ENCODE peak calls at places on chromosomes 2 and 18, in nine cellular contexts. G is RWPE1; V is dorsolateral prefrontal cortex; R is heart right ventricle; W is HCT116; F is ovary; O is CD4-positive, alpha-beta T cell; Y is adrenal gland; X is CD4-positive, alpha-beta memory T cell. P is an unnamed sample.

GRCh38 chr2:225027061-225027762 is 15.1 kb downstream of the DOCK10 start:
- DNase-seq in F (no peak), X (no peak), V (no peak), R (no peak), W (no peak), G (no peak), Y (no peak), O (no peak), P (no peak)

GRCh38 chr2:70988726-70989648 is 5.7 kb downstream of the TEX261 start:
- DNase-seq in F (no peak), W (no peak), X (no peak), G (no peak), V (no peak), R (no peak), Y (no peak), O (no peak), P (no peak)

GRCh38 chr18:35267161-35267651 is 22.8 kb downstream of the ZSCAN30 start:
- DNase-seq in V (peak), W (no peak), R (peak), X (peak), O (peak), F (peak), Y (peak), G (no peak), P (peak)

GRCh38 chr2:232117413-232117812 is 155.9 kb downstream of the DIS3L2 start:
- DNase-seq in X (no peak), W (no peak), G (no peak), Y (no peak), F (no peak), O (no peak), R (no peak), V (no peak), P (no peak)

GRCh38 chr2:240229603-240230423 is 89.4 kb upstream of the OTOS start:
- DNase-seq in X (no peak), W (no peak), F (no peak), Y (peak), G (no peak), V (peak), O (no peak), R (peak), P (no peak)

GRCh38 chr18:37567994-37568359 is 2.4 kb upstream of the CELF4 start:
- DNase-seq in Y (no peak), X (no peak), W (no peak), R (no peak), O (no peak), G (no peak), F (no peak), V (no peak), P (no peak)

GRCh38 chr18:59502222-59502898 is 143.3 kb upstream of the LMAN1 start:
- DNase-seq in X (no peak), R (peak), W (no peak), V (no peak), Y (no peak), O (no peak), G (peak), F (no peak), P (no peak)

GRCh38 chr2:4678937-4679336 is 975.6 kb downstream of the DCDC2C start:
- DNase-seq in O (no peak), X (no peak), R (no peak), F (no peak), V (no peak), G (no peak), Y (no peak), W (no peak), P (no peak)

GRCh38 chr18:38940863-38941531 is 1375.4 kb upstream of the CELF4 start:
- DNase-seq in X (peak), Y (peak), F (no peak), G (peak), W (peak), R (no peak), O (peak), V (no peak), P (no peak)

GRCh38 chr2:146527166-146527565 is 1317.7 kb upstream of the ACVR2A start:
- DNase-seq in Y (no peak), V (no peak), F (no peak), G (no peak), O (no peak), X (no peak), R (no peak), W (no peak), P (no peak)

GRCh38 chr2:3104261-3104660 is 273.4 kb downstream of the EIPR1 start:
- DNase-seq in R (no peak), W (no peak), F (no peak), G (no peak), V (no peak), X (no peak), O (no peak), Y (no peak), P (no peak)

GRCh38 chr2:188322569-188323531 is 31.2 kb downstream of the GULP1 start:
- DNase-seq in F (no peak), X (no peak), V (no peak), Y (no peak), O (no peak), W (no peak), G (no peak), R (no peak), P (no peak)

GRCh38 chr2:172225786-172226185 is 123.1 kb upstream of the DLX2 start:
- DNase-seq in F (no peak), R (no peak), Y (no peak), G (no peak), O (no peak), X (no peak), V (no peak), W (no peak), P (no peak)

GRCh38 chr2:172229125-172229524 is 126.4 kb upstream of the DLX2 start:
- DNase-seq in R (no peak), V (no peak), W (no peak), F (no peak), O (no peak), Y (no peak), X (no peak), G (no peak), P (no peak)

GRCh38 chr2:172227719-172228118 is 125.0 kb upstream of the DLX2 start:
- DNase-seq in G (no peak), W (no peak), O (no peak), R (no peak), V (no peak), X (no peak), Y (no peak), F (no peak), P (no peak)

GRCh38 chr2:172228177-172228785 is 125.6 kb upstream of the DLX2 start:
- DNase-seq in V (no peak), R (no peak), W (no peak), G (peak), F (peak), Y (no peak), X (no peak), O (no peak), P (no peak)

GRCh38 chr2:172226244-172227061 is 123.8 kb upstream of the DLX2 start:
- DNase-seq in Y (no peak), F (no peak), X (peak), V (no peak), W (no peak), R (no peak), O (peak), G (peak), P (no peak)
- H3K27ac ChIP-seq in Y (no peak), F (no peak), X (no peak), V (no peak), W (no peak), R (no peak), O (no peak), G (peak), P (no peak)

DNA sequence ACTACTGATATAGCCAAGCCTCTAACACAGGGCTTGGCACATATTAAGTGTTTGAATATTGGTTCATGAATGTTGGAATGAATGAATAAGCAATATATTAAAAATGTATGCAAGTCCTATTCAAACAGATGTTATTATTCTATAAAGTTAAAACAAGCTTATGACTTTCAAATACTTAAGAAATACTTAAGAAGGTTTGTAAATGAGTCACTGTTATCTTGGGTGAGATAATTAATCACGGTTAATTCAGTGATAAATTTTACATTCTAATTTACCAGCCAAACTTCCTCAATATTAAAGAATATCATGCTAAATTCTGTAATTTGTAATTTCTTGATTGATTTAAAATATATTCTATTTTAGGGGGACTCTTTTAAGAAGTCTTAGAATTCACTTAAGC is 74.8 kb downstream of the RBMS1 start:
- DNase-seq in X (no peak), G (no peak), W (no peak), O (no peak), F (no peak), V (no peak), Y (no peak), R (no peak), P (no peak)
- H3K27ac ChIP-seq in X (no peak), G (no peak), W (no peak), O (no peak), F (no peak), V (no peak), Y (no peak), R (no peak), P (no peak)

GRCh38 chr2:30627162-30627561 is 180.1 kb downstream of the CAPN13 start:
- DNase-seq in V (no peak), R (no peak), X (no peak), G (no peak), Y (no peak), O (no peak), W (no peak), F (no peak), P (no peak)
- H3K27ac ChIP-seq in V (no peak), R (no peak), X (no peak), G (no peak), Y (no peak), O (no peak), W (no peak), F (no peak), P (no peak)

GRCh38 chr2:170466632-170467031 is 248.5 kb upstream of the SP5 start:
- DNase-seq in X (no peak), F (no peak), V (no peak), W (no peak), O (no peak), Y (no peak), R (no peak), G (no peak), P (no peak)
- H3K27ac ChIP-seq in X (no peak), F (no peak), V (no peak), W (no peak), O (no peak), Y (no peak), R (no peak), G (no peak), P (no peak)

GRCh38 chr2:109511168-109511567 is 102.6 kb downstream of the SEPTIN10 start:
- DNase-seq in X (no peak), Y (no peak), W (no peak), F (no peak), O (no peak), V (no peak), R (no peak), G (no peak), P (no peak)

GRCh38 chr2:109514857-109515256 is 98.9 kb downstream of the SEPTIN10 start:
- DNase-seq in R (no peak), X (no peak), V (no peak), O (no peak), F (no peak), G (no peak), Y (no peak), W (no peak), P (no peak)

GRCh38 chr2:109513749-109514588 is 99.8 kb downstream of the SEPTIN10 start:
- DNase-seq in X (no peak), O (no peak), Y (peak), V (peak), R (no peak), W (no peak), F (peak), G (peak), P (no peak)

GRCh38 chr2:109512076-109512475 is 101.7 kb downstream of the SEPTIN10 start:
- DNase-seq in W (no peak), F (no peak), V (no peak), O (no peak), X (no peak), Y (no peak), G (no peak), R (no peak), P (no peak)

GRCh38 chr2:109513230-109513629 is 100.5 kb downstream of the SEPTIN10 start:
- DNase-seq in W (no peak), G (no peak), R (no peak), O (no peak), F (no peak), V (no peak), X (no peak), Y (no peak), P (no peak)
- H3K27ac ChIP-seq in W (no peak), G (no peak), R (no peak), O (no peak), F (no peak), V (no peak), X (no peak), Y (no peak), P (no peak)

DNA sequence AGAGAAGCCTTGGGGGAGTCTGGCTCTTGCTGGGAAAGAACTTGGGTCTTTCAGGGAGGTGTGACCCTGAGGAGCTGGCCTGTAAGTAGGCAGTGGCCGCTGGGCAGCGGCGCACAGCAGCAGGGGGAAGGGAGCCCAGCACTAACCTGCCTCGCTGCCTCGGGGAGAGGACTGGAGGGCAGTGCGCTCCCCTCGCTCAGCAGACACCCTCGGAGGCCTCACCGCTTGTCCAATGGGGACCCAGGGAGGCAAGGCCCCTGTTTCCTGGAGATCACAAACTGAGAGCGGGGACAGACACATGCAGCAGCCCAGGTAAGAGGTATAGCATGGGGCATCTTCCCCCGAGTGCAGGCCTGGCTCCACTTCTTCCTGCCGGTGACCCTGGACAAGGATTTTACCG is 3.3 kb downstream of the DNMT3A start:
- DNase-seq in V (no peak), F (no peak), Y (no peak), R (no peak), G (no peak), O (no peak), W (no peak), X (no peak), P (peak)
- H3K27ac ChIP-seq in V (no peak), F (no peak), Y (peak), R (no peak), G (no peak), O (peak), W (no peak), X (no peak), P (no peak)

GRCh38 chr2:9791711-9792110 is 51.6 kb upstream of the TAF1B start:
- DNase-seq in W (no peak), V (no peak), O (no peak), F (no peak), X (no peak), R (no peak), G (no peak), Y (no peak), P (no peak)
- H3K27ac ChIP-seq in W (no peak), V (no peak), O (no peak), F (no peak), X (no peak), R (no peak), G (no peak), Y (no peak), P (no peak)

P was measured in aorta.